ENCODE peak calls at places on chromosome 4, in four cellular contexts. One of them, this sample, is unnamed.

GRCh38 chr4:153079824-153080486 is 124.3 kb upstream of the TRIM2 start:
- DNase-seq in A549: no peak
- DNase-seq in K562: no peak
- DNase-seq in HepG2: no peak
- DNase-seq in this sample: no peak

GRCh38 chr4:160352637-160353036 is 1249.8 kb downstream of the RAPGEF2 start:
- DNase-seq in K562: no peak
- DNase-seq in HepG2: no peak
- DNase-seq in A549: no peak
- DNase-seq in this sample: no peak

GRCh38 chr4:25696409-25696808 is 40.8 kb downstream of the SLC34A2 start:
- DNase-seq in A549: no peak
- DNase-seq in K562: no peak
- DNase-seq in HepG2: no peak
- DNase-seq in this sample: no peak

GRCh38 chr4:182968917-182969650 is 51.9 kb upstream of the DCTD start:
- DNase-seq in A549: no peak
- DNase-seq in HepG2: no peak
- DNase-seq in K562: peak
- DNase-seq in this sample: no peak

GRCh38 chr4:15754323-15754722 is 23.8 kb upstream of the CD38 start:
- DNase-seq in A549: no peak
- DNase-seq in HepG2: no peak
- DNase-seq in K562: no peak
- DNase-seq in this sample: no peak

GRCh38 chr4:161827013-161827412 is 336.8 kb downstream of the FSTL5 start:
- DNase-seq in HepG2: no peak
- DNase-seq in K562: no peak
- DNase-seq in A549: no peak
- DNase-seq in this sample: no peak

GRCh38 chr4:149371021-149371420 is 444.6 kb downstream of the IQCM start:
- DNase-seq in HepG2: peak
- DNase-seq in K562: no peak
- DNase-seq in A549: peak
- DNase-seq in this sample: no peak

GRCh38 chr4:142095886-142096605 is 459.7 kb downstream of the IL15 start:
- DNase-seq in A549: peak
- DNase-seq in HepG2: no peak
- DNase-seq in K562: no peak
- DNase-seq in this sample: no peak

GRCh38 chr4:183435803-183436202 is 8.6 kb upstream of the CDKN2AIP start:
- DNase-seq in A549: no peak
- DNase-seq in K562: no peak
- DNase-seq in HepG2: no peak
- DNase-seq in this sample: no peak

GRCh38 chr4:150237110-150237852 is 159.0 kb downstream of the DCLK2 start:
- DNase-seq in A549: peak
- DNase-seq in K562: no peak
- DNase-seq in HepG2: no peak
- DNase-seq in this sample: no peak

GRCh38 chr4:7415927-7416686 is 18.6 kb downstream of the PSAPL1 start:
- DNase-seq in A549: no peak
- DNase-seq in HepG2: no peak
- DNase-seq in K562: no peak
- DNase-seq in this sample: no peak

GRCh38 chr4:110449947-110450346 is 26.0 kb upstream of the ENPEP start:
- DNase-seq in K562: no peak
- DNase-seq in HepG2: no peak
- DNase-seq in A549: no peak
- DNase-seq in this sample: no peak

GRCh38 chr4:139704915-139705485 is 39.4 kb downstream of the MGST2 start:
- DNase-seq in HepG2: peak
- DNase-seq in K562: peak
- DNase-seq in A549: peak
- DNase-seq in this sample: no peak

GRCh38 chr4:114479595-114479994 is 119.0 kb upstream of the UGT8 start:
- DNase-seq in HepG2: no peak
- DNase-seq in K562: no peak
- DNase-seq in A549: no peak
- DNase-seq in this sample: no peak

GRCh38 chr4:6601661-6602250 is 26.8 kb downstream of the MAN2B2 start:
- DNase-seq in K562: no peak
- DNase-seq in A549: no peak
- DNase-seq in HepG2: peak
- DNase-seq in this sample: no peak

GRCh38 chr4:6267573-6267972 is 2.1 kb upstream of the WFS1 start:
- DNase-seq in A549: no peak
- DNase-seq in K562: no peak
- DNase-seq in HepG2: peak
- DNase-seq in this sample: no peak

GRCh38 chr4:143441678-143442077 is 71.8 kb upstream of the SMARCA5 start:
- DNase-seq in A549: no peak
- DNase-seq in HepG2: no peak
- DNase-seq in K562: no peak
- DNase-seq in this sample: no peak

GRCh38 chr4:147682755-147683154 is 1.2 kb downstream of the PRMT9 start:
- DNase-seq in HepG2: no peak
- DNase-seq in A549: no peak
- DNase-seq in K562: no peak
- DNase-seq in this sample: no peak

GRCh38 chr4:7813674-7814073 is 126.0 kb downstream of the AFAP1 start:
- DNase-seq in HepG2: peak
- DNase-seq in A549: no peak
- DNase-seq in K562: no peak
- DNase-seq in this sample: no peak

GRCh38 chr4:88573995-88574394 is 18.3 kb upstream of the HERC3 start:
- DNase-seq in A549: no peak
- DNase-seq in K562: no peak
- DNase-seq in HepG2: peak
- DNase-seq in this sample: no peak

GRCh38 chr4:146522862-146523205 is 1.1 kb upstream of the SLC10A7 start:
- DNase-seq in A549: peak
- DNase-seq in K562: no peak
- DNase-seq in HepG2: peak
- DNase-seq in this sample: no peak

GRCh38 chr4:156169011-156169410 is 215.3 kb upstream of the CTSO start:
- DNase-seq in A549: no peak
- DNase-seq in HepG2: peak
- DNase-seq in K562: no peak
- DNase-seq in this sample: peak

GRCh38 chr4:83498187-83498586 is 13.3 kb upstream of the ABRAXAS1 start:
- DNase-seq in HepG2: no peak
- DNase-seq in A549: no peak
- DNase-seq in K562: no peak
- DNase-seq in this sample: no peak

GRCh38 chr4:70197842-70198241 is 2.3 kb downstream of the ODAM start:
- DNase-seq in A549: no peak
- DNase-seq in HepG2: peak
- DNase-seq in K562: no peak
- DNase-seq in this sample: no peak

GRCh38 chr4:56049428-56050212 is 100.9 kb downstream of the CEP135 start:
- DNase-seq in HepG2: no peak
- DNase-seq in A549: no peak
- DNase-seq in K562: no peak
- DNase-seq in this sample: peak

GRCh38 chr4:7134737-7135388 is 57.5 kb upstream of the SORCS2 start:
- DNase-seq in A549: no peak
- DNase-seq in K562: no peak
- DNase-seq in HepG2: no peak
- DNase-seq in this sample: no peak

GRCh38 chr4:33060873-33061542 is 2340.8 kb downstream of the PCDH7 start:
- DNase-seq in K562: no peak
- DNase-seq in HepG2: peak
- DNase-seq in A549: peak
- DNase-seq in this sample: peak

GRCh38 chr4:93764647-93765246 is 63.8 kb upstream of the ATOH1 start:
- DNase-seq in HepG2: peak
- DNase-seq in K562: peak
- DNase-seq in A549: peak
- DNase-seq in this sample: no peak

GRCh38 chr4:174324246-174324645 is 40.5 kb downstream of the CEP44 start:
- DNase-seq in HepG2: no peak
- DNase-seq in A549: no peak
- DNase-seq in K562: no peak
- DNase-seq in this sample: no peak

GRCh38 chr4:7124643-7125442 is 57.0 kb upstream of the GRPEL1 start:
- DNase-seq in K562: no peak
- DNase-seq in HepG2: peak
- DNase-seq in A549: no peak
- DNase-seq in this sample: no peak

GRCh38 chr4:157739237-157739636 is 433.6 kb downstream of the GASK1B start:
- DNase-seq in A549: no peak
- DNase-seq in K562: no peak
- DNase-seq in HepG2: no peak
- DNase-seq in this sample: no peak

GRCh38 chr4:15295421-15296162 is 132.2 kb upstream of the C1QTNF7 start:
- DNase-seq in HepG2: no peak
- DNase-seq in K562: no peak
- DNase-seq in A549: no peak
- DNase-seq in this sample: no peak

DNA sequence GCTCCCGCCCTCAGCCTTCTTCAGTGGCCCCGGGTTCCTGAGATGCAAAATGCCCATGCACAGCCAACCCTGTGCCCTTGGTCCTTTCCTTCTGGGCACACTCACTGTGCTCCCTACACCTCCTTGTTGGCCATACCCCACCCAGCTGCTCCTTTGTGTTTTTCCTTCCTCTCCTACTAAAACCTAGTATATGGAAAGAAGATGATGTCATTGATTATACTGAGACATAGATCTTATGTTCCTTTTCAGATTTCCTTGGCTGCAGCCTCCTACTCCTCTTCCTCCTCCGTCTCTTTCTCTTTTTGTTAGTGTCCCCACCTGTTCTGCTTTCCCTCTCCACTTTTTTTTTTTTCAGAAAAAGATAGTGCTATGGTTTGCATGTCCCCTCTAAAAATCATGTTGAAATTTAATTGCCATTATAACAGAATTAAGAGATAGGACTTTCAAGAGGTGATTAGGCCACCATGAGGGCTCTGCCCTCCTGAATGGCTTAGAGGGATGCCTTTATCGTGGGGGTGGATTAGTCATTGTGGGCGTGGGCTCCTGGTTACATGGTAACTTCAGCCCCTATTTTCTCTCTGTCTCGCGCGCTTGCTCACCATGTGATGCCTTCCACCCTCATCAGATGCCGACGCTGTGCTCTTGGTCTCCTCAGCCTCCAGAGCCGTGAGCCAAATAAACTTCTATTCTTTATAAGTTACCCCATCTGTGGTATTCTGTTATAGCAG is 255.0 kb upstream of the GATB start:
- DNase-seq in K562: no peak
- DNase-seq in HepG2: no peak
- DNase-seq in A549: no peak
- DNase-seq in this sample: no peak
- TF ChIP-seq RNF2 in K562: no peak
- TF ChIP-seq RNF2 in HepG2: no peak
- TF ChIP-seq RNF2 in A549: no peak
- TF ChIP-seq RNF2 in this sample: no peak

DNA sequence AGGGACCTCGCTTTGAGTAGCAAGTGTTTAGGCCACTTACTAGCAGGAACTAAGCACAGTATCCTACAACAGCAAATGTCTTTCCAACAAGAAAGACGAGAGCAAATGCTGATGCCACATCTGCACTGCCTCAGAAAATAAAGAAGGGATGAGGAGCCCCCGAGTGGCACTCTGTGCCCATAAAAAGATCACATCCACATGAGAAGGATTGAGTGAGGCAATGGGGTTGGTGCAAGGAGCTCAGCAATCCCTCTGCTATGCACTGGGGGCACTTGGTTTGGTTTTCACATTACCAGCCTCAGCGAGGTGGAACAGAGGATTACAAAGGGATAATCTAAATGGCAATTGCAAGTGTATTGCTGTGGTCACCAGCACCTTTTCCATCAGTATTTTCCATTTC is 252.8 kb upstream of the SLC7A11 start:
- DNase-seq in K562: no peak
- DNase-seq in A549: peak
- DNase-seq in HepG2: peak
- DNase-seq in this sample: peak
- TF ChIP-seq RNF2 in K562: no peak
- TF ChIP-seq RNF2 in A549: no peak
- TF ChIP-seq RNF2 in HepG2: no peak
- TF ChIP-seq RNF2 in this sample: no peak

GRCh38 chr4:3829954-3830773 is 64.0 kb downstream of the ADRA2C start:
- DNase-seq in K562: no peak
- DNase-seq in A549: no peak
- DNase-seq in HepG2: peak
- DNase-seq in this sample: no peak

GRCh38 chr4:3826247-3827172 is 60.3 kb downstream of the ADRA2C start:
- DNase-seq in A549: no peak
- DNase-seq in K562: no peak
- DNase-seq in HepG2: peak
- DNase-seq in this sample: no peak

GRCh38 chr4:3828546-3828945 is 62.4 kb downstream of the ADRA2C start:
- DNase-seq in K562: no peak
- DNase-seq in A549: no peak
- DNase-seq in HepG2: no peak
- DNase-seq in this sample: no peak

GRCh38 chr4:3829211-3829953 is 63.2 kb downstream of the ADRA2C start:
- DNase-seq in K562: no peak
- DNase-seq in A549: no peak
- DNase-seq in HepG2: no peak
- DNase-seq in this sample: no peak

DNA sequence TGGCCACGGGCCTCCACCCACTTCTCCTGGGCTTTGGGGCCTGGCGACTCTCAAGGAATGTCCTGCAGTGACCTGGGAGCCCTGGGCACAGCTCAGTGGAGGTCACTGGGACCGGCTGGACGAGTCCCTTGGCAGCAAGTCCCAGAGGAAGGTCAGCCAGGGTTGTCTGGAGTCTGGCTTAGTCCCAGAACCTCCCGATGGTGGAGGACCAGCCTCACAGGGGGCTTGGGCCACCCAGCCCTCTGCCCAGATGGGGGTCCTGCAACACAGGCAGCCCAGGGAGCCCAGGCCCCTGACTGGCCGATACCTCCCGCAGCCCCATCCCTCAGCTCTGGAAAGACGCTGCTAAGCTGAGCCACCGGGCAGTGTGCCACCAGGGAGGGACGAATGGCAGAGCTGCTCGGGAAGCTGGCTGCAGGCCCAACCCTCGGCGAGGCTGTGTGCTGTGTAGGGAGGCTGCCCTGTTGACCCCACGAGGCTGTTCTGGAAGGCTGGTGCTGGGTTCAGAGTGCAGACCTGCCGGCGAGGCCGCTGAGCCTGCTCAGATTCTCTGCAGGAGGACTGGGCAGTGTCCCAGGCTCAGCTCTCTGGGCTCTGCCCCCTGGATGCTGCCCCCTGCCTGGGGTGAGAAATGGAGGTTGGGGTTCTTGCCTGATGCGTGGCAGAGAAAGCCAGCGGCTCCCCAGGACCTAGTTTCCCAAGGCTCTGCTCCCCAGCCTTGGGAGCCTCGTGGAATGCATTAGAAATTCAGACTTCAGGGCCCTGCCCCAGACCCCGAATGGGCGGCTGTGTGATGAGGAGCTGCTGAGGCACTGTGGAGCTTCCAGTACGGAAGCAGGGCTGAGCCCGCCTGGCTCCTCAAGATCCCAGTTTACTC is 61.7 kb downstream of the ADRA2C start:
- DNase-seq in A549: peak
- DNase-seq in K562: no peak
- DNase-seq in HepG2: peak
- DNase-seq in this sample: no peak
- TF ChIP-seq RNF2 in A549: no peak
- TF ChIP-seq RNF2 in K562: no peak
- TF ChIP-seq RNF2 in HepG2: no peak
- TF ChIP-seq RNF2 in this sample: no peak

GRCh38 chr4:20490734-20491133 is 209.5 kb upstream of the PACRGL start:
- DNase-seq in A549: no peak
- DNase-seq in HepG2: no peak
- DNase-seq in K562: no peak
- DNase-seq in this sample: no peak
- TF ChIP-seq RNF2 in A549: no peak
- TF ChIP-seq RNF2 in HepG2: no peak
- TF ChIP-seq RNF2 in K562: no peak
- TF ChIP-seq RNF2 in this sample: no peak